ENCODE peak calls at places on chromosomes 12 and 14, in eight cellular contexts. L, E, K, Z, S, Y, J and D are unnamed samples.

GRCh38 chr14:106809615-106810014 is 1283.2 kb downstream of the TMEM121 start:
- DNase-seq in L (no peak), E (no peak), K (no peak), Z (no peak), S (no peak), Y (no peak), J (no peak), D (no peak)

GRCh38 chr12:117850048-117850447 is 118.7 kb downstream of the KSR2 start:
- DNase-seq in L (peak), E (no peak), K (peak), Z (peak), S (no peak), Y (no peak), J (peak), D (no peak)

GRCh38 chr12:14602128-14602527 is 34.4 kb upstream of the PLBD1 start:
- DNase-seq in L (no peak), E (no peak), K (no peak), Z (no peak), S (no peak), Y (no peak), J (no peak), D (no peak)

GRCh38 chr12:2879853-2880252 is 2.8 kb downstream of the RHNO1 start:
- DNase-seq in L (no peak), E (no peak), K (no peak), Z (no peak), S (no peak), Y (no peak), J (no peak), D (no peak)

GRCh38 chr14:66965831-66966230 is 223.4 kb upstream of the GARIN2 start:
- DNase-seq in L (no peak), E (no peak), K (no peak), Z (no peak), S (no peak), Y (no peak), J (peak), D (no peak)

GRCh38 chr12:129902371-129903091 is 1.3 kb downstream of the TMEM132D start:
- DNase-seq in L (no peak), E (no peak), K (no peak), Z (peak), S (no peak), Y (no peak), J (no peak), D (no peak)

GRCh38 chr12:62292761-62293446 is 32.7 kb downstream of the USP15 start:
- DNase-seq in L (no peak), E (no peak), K (no peak), Z (peak), S (no peak), Y (no peak), J (no peak), D (no peak)

GRCh38 chr12:15931590-15932053 is 20.5 kb downstream of the DERA start:
- DNase-seq in L (no peak), E (no peak), K (no peak), Z (peak), S (no peak), Y (no peak), J (peak), D (no peak)

GRCh38 chr12:12428961-12429657 is 72.2 kb downstream of the BORCS5 start:
- DNase-seq in L (no peak), E (no peak), K (no peak), Z (no peak), S (no peak), Y (no peak), J (peak), D (no peak)

DNA sequence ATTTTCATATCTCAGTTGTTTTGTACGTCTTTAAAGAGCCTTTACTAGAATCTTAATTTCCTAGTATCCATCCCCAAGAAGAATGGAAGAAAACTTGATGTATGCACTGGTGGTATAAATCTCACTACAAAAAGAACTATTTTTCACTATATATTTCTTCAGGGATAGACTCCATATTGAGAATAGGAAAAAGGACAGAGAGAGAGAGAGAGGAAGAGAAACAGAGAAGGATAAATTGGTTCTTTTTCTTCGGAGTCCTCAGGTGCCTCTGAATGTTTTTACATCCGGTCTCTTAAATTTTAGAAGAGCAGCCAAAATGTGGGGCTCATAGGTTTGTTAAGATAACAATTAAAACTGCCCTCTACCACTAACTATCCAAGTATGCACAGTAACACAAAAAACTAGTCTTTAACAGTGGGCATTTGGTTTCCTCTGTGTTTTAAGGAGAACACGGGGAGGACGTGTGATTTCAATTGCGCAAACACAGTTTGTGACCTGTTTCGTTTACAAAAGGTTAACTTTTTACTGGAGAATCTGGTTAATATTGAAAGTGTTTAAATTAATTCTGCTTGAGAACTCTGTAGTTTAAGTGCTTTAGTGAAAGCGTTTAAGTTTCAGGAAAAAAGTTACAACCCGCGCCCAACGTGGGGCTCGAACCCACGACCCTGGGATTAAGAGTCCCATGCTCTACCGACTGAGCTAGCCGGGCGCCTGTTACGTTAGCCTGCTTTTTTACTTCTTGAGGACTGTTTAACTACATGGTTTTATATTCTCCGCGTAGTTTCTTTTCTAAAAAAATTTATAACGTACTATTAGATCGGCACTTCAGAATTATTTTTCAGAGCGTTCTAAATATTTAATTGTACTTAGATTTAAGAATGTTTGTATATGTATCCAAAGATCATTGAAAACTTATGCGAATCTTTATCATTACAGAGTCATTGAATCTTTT is 5.1 kb upstream of the PSMA3 start:
- DNase-seq in L (peak), E (peak), K (peak), Z (peak), S (peak), Y (peak), J (peak), D (peak)
- TF ChIP-seq CTCF in L (no peak), E (no peak), K (no peak), Z (no peak), S (no peak), Y (no peak), J (no peak), D (no peak)

GRCh38 chr12:4353785-4354208 is 25.7 kb downstream of the FGF23 start:
- DNase-seq in L (peak), E (no peak), K (no peak), Z (peak), S (no peak), Y (no peak), J (peak), D (no peak)
- TF ChIP-seq CTCF in L (peak), E (peak), K (peak), Z (peak), S (no peak), Y (no peak), J (peak), D (peak)

DNA sequence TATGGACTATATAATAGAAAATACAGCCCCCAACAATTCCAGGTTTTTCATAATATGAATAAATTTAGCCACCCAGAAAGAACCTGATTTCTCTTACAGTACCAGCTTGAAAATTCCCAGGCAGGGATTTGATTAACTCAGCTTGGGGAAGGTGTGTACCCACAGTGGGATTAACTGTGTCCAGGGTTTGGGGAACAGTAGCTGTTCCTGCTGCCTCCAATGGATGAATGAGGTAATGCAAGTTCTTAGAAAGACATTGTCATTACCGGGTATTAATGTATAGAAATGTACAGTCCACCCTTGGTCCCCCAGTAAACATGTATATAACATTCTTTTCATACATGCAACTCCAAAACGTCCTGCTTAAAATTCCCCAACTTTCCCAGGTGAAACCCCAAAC is 115.6 kb downstream of the LRIG3 start:
- DNase-seq in L (no peak), E (no peak), K (peak), Z (peak), S (no peak), Y (no peak), J (peak), D (no peak)
- TF ChIP-seq CTCF in L (peak), E (peak), K (peak), Z (peak), S (no peak), Y (no peak), J (peak), D (peak)

DNA sequence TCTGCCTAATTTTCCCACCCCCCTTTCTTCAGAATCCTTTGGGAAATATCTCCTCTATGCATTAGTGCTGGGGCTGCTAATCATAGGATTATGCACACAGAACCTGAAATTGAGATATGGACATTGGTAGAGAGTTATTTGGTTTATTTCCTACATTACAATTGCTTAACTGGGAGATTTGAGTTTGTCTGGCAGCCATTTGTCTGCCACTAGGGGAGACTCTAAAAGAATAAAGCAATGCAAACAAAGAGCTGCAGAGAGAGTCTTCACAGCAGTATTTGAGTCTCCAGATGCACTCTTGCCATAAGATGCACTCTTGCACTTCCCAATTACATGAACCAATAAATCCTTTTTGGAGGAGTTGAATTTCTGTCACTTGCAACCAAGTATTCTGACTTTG is 12.0 kb upstream of the PCNX4 start:
- DNase-seq in L (no peak), E (no peak), K (no peak), Z (peak), S (no peak), Y (no peak), J (peak), D (no peak)
- TF ChIP-seq CTCF in L (no peak), E (no peak), K (no peak), Z (peak), S (no peak), Y (no peak), J (peak), D (peak)

GRCh38 chr12:110338754-110339153 is 57.7 kb downstream of the ATP2A2 start:
- DNase-seq in L (no peak), E (no peak), K (peak), Z (peak), S (no peak), Y (no peak), J (peak), D (no peak)
- TF ChIP-seq CTCF in L (no peak), E (no peak), K (no peak), Z (peak), S (no peak), Y (no peak), J (peak), D (peak)